ENCODE peak calls at places on chromosomes 1 and 21, in five cellular contexts. L is stomach, X is endothelial cell, I is AG09319, H is nephron progenitor cell. E is an unnamed sample.

GRCh38 chr1:109978761-109979488 is 5.6 kb upstream of the AHCYL1 start:
- DNase-seq in H (no peak), I (no peak), L (no peak), X (no peak), E (no peak)

GRCh38 chr1:218557731-218558130 is 212.6 kb downstream of the TGFB2 start:
- DNase-seq in L (no peak), H (no peak), I (no peak), X (no peak), E (peak)

GRCh38 chr1:7388488-7389185 is 382.5 kb upstream of the VAMP3 start:
- DNase-seq in X (no peak), I (no peak), H (no peak), L (peak), E (no peak)

GRCh38 chr1:85991261-85991660 is 165.3 kb downstream of the COL24A1 start:
- DNase-seq in L (no peak), H (no peak), I (no peak), X (no peak), E (no peak)

GRCh38 chr1:3204725-3205124 is 135.7 kb downstream of the PRDM16 start:
- DNase-seq in L (no peak), H (no peak), X (no peak), I (no peak), E (no peak)

GRCh38 chr1:901108-901859 is 22.4 kb upstream of the SAMD11 start:
- DNase-seq in I (no peak), H (no peak), X (no peak), L (no peak), E (no peak)

GRCh38 chr21:42468511-42469131 is 27.4 kb downstream of the RSPH1 start:
- DNase-seq in L (no peak), H (no peak), I (no peak), X (no peak), E (no peak)

GRCh38 chr1:59653968-59654367 is 160.8 kb upstream of the HOOK1 start:
- DNase-seq in X (no peak), H (no peak), I (no peak), L (no peak), E (no peak)

GRCh38 chr1:85607126-85607912 is 26.8 kb downstream of the CCN1 start:
- DNase-seq in I (peak), H (peak), L (no peak), X (peak), E (peak)

GRCh38 chr1:167517535-167518330 is 596 bp downstream of the CD247 start:
- DNase-seq in X (no peak), I (no peak), L (no peak), H (no peak), E (no peak)

GRCh38 chr1:204882479-204882878 is 11.8 kb downstream of the NFASC start:
- DNase-seq in I (no peak), H (no peak), X (no peak), L (peak), E (no peak)

GRCh38 chr1:214658785-214659184 is 55.8 kb downstream of the CENPF start:
- DNase-seq in I (peak), H (peak), L (no peak), X (peak), E (peak)

GRCh38 chr1:9826087-9826486 is 2.3 kb upstream of the CLSTN1 start:
- DNase-seq in H (no peak), X (no peak), I (no peak), L (no peak), E (no peak)

GRCh38 chr1:5526822-5527551 is 465.2 kb downstream of the NPHP4 start:
- DNase-seq in X (no peak), I (no peak), L (no peak), H (no peak), E (no peak)

GRCh38 chr21:33899199-33899598 is 16.4 kb downstream of the ATP5PO start:
- DNase-seq in I (no peak), X (no peak), H (no peak), L (no peak), E (no peak)

GRCh38 chr1:8604041-8604942 is 213.1 kb downstream of the RERE start:
- DNase-seq in L (no peak), H (no peak), I (no peak), X (no peak), E (no peak)

GRCh38 chr21:41504030-41504429 is 3.9 kb downstream of the TMPRSS2 start:
- DNase-seq in H (no peak), I (no peak), L (peak), X (no peak), E (no peak)

GRCh38 chr1:61865646-61866220 is 123.5 kb downstream of the PATJ start:
- DNase-seq in H (no peak), L (no peak), I (no peak), X (no peak), E (no peak)

GRCh38 chr1:115782571-115783281 is 14.2 kb upstream of the CASQ2 start:
- DNase-seq in I (peak), L (no peak), X (no peak), H (no peak), E (peak)

GRCh38 chr1:22509815-22510214 is 53.5 kb upstream of the EPHA8 start:
- DNase-seq in X (no peak), H (no peak), L (no peak), I (no peak), E (no peak)

GRCh38 chr1:155093938-155094621 is 15.4 kb downstream of the EFNA3 start:
- DNase-seq in L (no peak), H (no peak), I (no peak), X (no peak), E (no peak)

GRCh38 chr21:45582128-45582527 is 39.9 kb upstream of the SLC19A1 start:
- DNase-seq in H (no peak), L (peak), I (no peak), X (no peak), E (no peak)

GRCh38 chr21:45796003-45796402 is 152.5 kb downstream of the PCBP3 start:
- DNase-seq in H (no peak), L (no peak), I (no peak), X (no peak), E (no peak)

GRCh38 chr1:240455228-240455821 is 156.6 kb downstream of the GREM2 start:
- DNase-seq in X (peak), I (no peak), L (no peak), H (no peak), E (peak)

GRCh38 chr21:30408782-30409494 is 13.1 kb downstream of the KRTAP13-1 start:
- DNase-seq in X (peak), I (no peak), H (peak), L (peak), E (peak)

GRCh38 chr1:55378582-55378981 is 163.4 kb upstream of the USP24 start:
- DNase-seq in X (peak), H (peak), I (no peak), L (peak), E (no peak)

DNA sequence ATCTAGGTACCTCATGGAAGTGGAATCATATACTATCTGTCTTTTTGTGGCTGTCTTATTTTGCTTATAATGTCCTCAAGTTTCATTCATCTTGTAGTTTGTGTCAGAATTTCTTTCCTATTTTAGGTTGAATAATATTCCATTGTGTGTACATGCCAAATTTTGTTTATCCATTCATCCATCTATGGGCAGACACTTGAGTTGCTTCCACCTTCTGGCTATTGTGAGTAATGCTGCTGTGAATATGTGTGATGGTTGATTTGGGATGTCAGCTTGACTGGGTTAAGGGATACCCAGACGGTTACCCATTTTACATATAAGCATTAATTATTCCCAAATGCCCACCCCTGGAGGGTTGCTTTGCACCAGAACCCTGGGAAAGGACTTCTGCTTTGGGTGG is 477.5 kb downstream of the PTPRU start:
- DNase-seq in H (no peak), X (no peak), L (no peak), I (no peak), E (no peak)
- TF ChIP-seq CTCF in H (peak), X (no peak), L (no peak), I (peak), E (peak)

GRCh38 chr1:43991200-43991475 is 261 bp upstream of the CCDC24 start:
- DNase-seq in L (no peak), H (no peak), X (no peak), I (no peak), E (no peak)

GRCh38 chr1:43993206-43993914 is 2.0 kb downstream of the CCDC24 start:
- DNase-seq in L (no peak), H (no peak), I (no peak), X (no peak), E (no peak)

GRCh38 chr1:43992232-43992995 is 1.0 kb downstream of the CCDC24 start:
- DNase-seq in I (no peak), H (no peak), L (no peak), X (no peak), E (no peak)

GRCh38 chr1:43991476-43992231 is at the start of gene CCDC24:
- DNase-seq in H (peak), I (peak), L (peak), X (peak), E (peak)

DNA sequence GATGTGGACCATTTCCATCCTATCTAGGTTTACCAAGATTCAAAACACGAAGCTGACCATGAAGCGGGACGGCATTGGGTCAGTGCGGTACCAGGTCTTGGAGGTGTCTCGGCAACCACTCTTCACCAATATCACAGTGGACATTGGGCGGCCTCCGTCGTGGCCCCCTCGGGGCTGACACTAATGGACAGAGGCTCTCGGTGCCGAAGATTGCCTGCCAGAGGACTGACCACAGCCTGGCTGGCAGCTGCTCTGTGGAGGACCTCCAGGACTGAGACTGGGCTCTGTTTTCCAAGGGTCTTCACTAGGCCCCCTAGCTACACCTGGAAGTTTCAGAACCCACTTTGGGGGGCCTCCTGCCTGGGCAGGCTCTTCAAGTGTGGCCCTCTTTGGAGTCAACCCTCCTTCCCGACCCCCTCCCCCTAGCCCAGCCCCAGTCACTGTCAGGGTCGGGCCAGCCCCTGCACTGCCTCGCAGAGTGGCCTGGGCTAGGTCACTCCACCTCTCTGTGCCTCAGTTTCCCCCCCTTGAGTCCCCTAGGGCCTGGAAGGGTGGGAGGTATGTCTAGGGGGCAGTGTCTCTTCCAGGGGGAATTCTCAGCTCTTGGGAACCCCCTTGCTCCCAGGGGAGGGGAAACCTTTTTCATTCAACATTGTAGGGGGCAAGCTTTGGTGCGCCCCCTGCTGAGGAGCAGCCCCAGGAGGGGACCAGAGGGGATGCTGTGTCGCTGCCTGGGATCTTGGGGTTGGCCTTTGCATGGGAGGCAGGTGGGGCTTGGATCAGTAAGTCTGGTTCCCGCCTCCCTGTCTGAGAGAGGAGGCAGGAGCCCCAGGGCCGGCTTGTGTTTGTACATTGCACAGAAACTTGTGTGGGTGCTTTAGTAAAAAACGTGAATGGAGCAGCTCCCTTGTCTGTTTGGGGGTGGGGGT is 864 bp upstream of the CCDC24 start:
- DNase-seq in I (no peak), X (no peak), H (no peak), L (no peak), E (no peak)
- TF ChIP-seq CTCF in I (peak), X (no peak), H (no peak), L (no peak), E (peak)

GRCh38 chr1:208040714-208041393 is 129.9 kb upstream of the CD34 start:
- DNase-seq in L (no peak), X (no peak), H (no peak), I (no peak), E (no peak)
- TF ChIP-seq CTCF in L (no peak), X (no peak), H (no peak), I (no peak), E (no peak)

GRCh38 chr1:192545781-192546521 is 29.6 kb upstream of the RGS1 start:
- DNase-seq in H (no peak), X (no peak), I (no peak), L (no peak), E (no peak)
- TF ChIP-seq CTCF in H (peak), X (peak), I (no peak), L (no peak), E (peak)

GRCh38 chr21:40129809-40130208 is 262.6 kb downstream of the PCP4 start:
- DNase-seq in L (no peak), I (no peak), X (no peak), H (no peak), E (no peak)
- TF ChIP-seq CTCF in L (no peak), I (no peak), X (no peak), H (no peak), E (no peak)

GRCh38 chr1:176954242-176954641 is 210.3 kb downstream of the ASTN1 start:
- DNase-seq in L (no peak), I (no peak), X (no peak), H (no peak), E (no peak)
- TF ChIP-seq CTCF in L (no peak), I (no peak), X (peak), H (peak), E (peak)

GRCh38 chr1:31978853-31979400 is 34.7 kb upstream of the KHDRBS1 start:
- DNase-seq in X (no peak), I (no peak), L (no peak), H (no peak), E (no peak)

GRCh38 chr1:31976401-31976800 is 37.3 kb upstream of the KHDRBS1 start:
- DNase-seq in H (no peak), I (no peak), X (no peak), L (no peak), E (no peak)

GRCh38 chr1:31981976-31982375 is 31.7 kb upstream of the KHDRBS1 start:
- DNase-seq in L (no peak), I (no peak), X (no peak), H (no peak), E (no peak)

GRCh38 chr1:31980835-31981782 is 32.6 kb upstream of the KHDRBS1 start:
- DNase-seq in H (no peak), I (no peak), L (no peak), X (no peak), E (no peak)

GRCh38 chr1:31977361-31978131 is 36.1 kb upstream of the KHDRBS1 start:
- DNase-seq in I (peak), X (peak), L (no peak), H (no peak), E (peak)
- TF ChIP-seq CTCF in I (peak), X (peak), L (no peak), H (no peak), E (peak)

E was measured in Calu3.